ENCODE peak calls at places on chromosomes 2 and 18, in six cellular contexts. One of them, this sample, is unnamed.

GRCh38 chr18:65859075-65859474 is 108.3 kb downstream of the CDH7 start:
- DNase-seq in GM12865: no peak
- DNase-seq in ELR: no peak
- DNase-seq in iris pigment epithelial cell: no peak
- DNase-seq in left lung: no peak
- DNase-seq in gastrocnemius medialis: no peak
- DNase-seq in this sample: no peak

GRCh38 chr2:12701786-12702660 is 14.7 kb upstream of the TRIB2 start:
- DNase-seq in GM12865: no peak
- DNase-seq in ELR: peak; percentile 71
- DNase-seq in iris pigment epithelial cell: peak; percentile 78
- DNase-seq in left lung: no peak
- DNase-seq in gastrocnemius medialis: no peak
- DNase-seq in this sample: peak; percentile 76

GRCh38 chr2:42967959-42968674 is 175.7 kb upstream of the HAAO start:
- DNase-seq in GM12865: no peak
- DNase-seq in ELR: peak; percentile 85
- DNase-seq in iris pigment epithelial cell: peak; percentile 90
- DNase-seq in left lung: peak; percentile 71
- DNase-seq in gastrocnemius medialis: peak; percentile 78
- DNase-seq in this sample: peak; percentile 96

GRCh38 chr2:6352906-6353515 is 512.7 kb downstream of the CMPK2 start:
- DNase-seq in GM12865: no peak
- DNase-seq in ELR: peak; percentile 2
- DNase-seq in iris pigment epithelial cell: peak; percentile 59
- DNase-seq in left lung: no peak
- DNase-seq in gastrocnemius medialis: peak; percentile 17
- DNase-seq in this sample: no peak

GRCh38 chr2:99729104-99729503 is 239.3 kb upstream of the REV1 start:
- DNase-seq in GM12865: no peak
- DNase-seq in ELR: no peak
- DNase-seq in iris pigment epithelial cell: no peak
- DNase-seq in left lung: no peak
- DNase-seq in gastrocnemius medialis: no peak
- DNase-seq in this sample: peak; percentile 14

GRCh38 chr2:219511547-219512325 is 2.5 kb upstream of the ASIC4 start:
- DNase-seq in GM12865: no peak
- DNase-seq in ELR: no peak
- DNase-seq in iris pigment epithelial cell: no peak
- DNase-seq in left lung: no peak
- DNase-seq in gastrocnemius medialis: no peak
- DNase-seq in this sample: no peak

GRCh38 chr18:73950116-73950705 is 197.4 kb downstream of the FBXO15 start:
- DNase-seq in GM12865: no peak
- DNase-seq in ELR: peak; percentile 2
- DNase-seq in iris pigment epithelial cell: no peak
- DNase-seq in left lung: no peak
- DNase-seq in gastrocnemius medialis: no peak
- DNase-seq in this sample: no peak

GRCh38 chr2:209331291-209331844 is 92.5 kb upstream of the MAP2 start:
- DNase-seq in GM12865: peak; percentile 24
- DNase-seq in ELR: peak; percentile 54
- DNase-seq in iris pigment epithelial cell: peak; percentile 60
- DNase-seq in left lung: no peak
- DNase-seq in gastrocnemius medialis: no peak
- DNase-seq in this sample: peak; percentile 58

This sample was measured in cardiac fibroblast.